ENCODE peak calls at places on chromosomes 16 and 17, in eight cellular contexts. G is RCC 7860; V is ureter; H is kidney; P is H54; X is ELR; Y is stimulated activated CD4-positive, alpha-beta T cell treated with anti-CD3 and anti-CD28 coated beads, Interleukin-1b, Interleukin-23, amount 100 ng/mL, for 24 hours; L is amniotic stem cell. N is an unnamed sample.

GRCh38 chr17:77579131-77579530 is 379.4 kb upstream of the TNRC6C start:
- DNase-seq in G (no peak), V (no peak), H (peak), P (no peak), X (no peak), Y (no peak), L (no peak), N (no peak)

GRCh38 chr17:68658999-68659780 is 58.0 kb upstream of the FAM20A start:
- DNase-seq in G (no peak), V (no peak), H (no peak), P (no peak), X (no peak), Y (no peak), L (no peak), N (no peak)

GRCh38 chr17:59371426-59372099 is 40.1 kb downstream of the YPEL2 start:
- DNase-seq in G (no peak), V (peak), H (peak), P (no peak), X (no peak), Y (no peak), L (no peak), N (peak)

GRCh38 chr16:23650674-23651073 is 9.4 kb downstream of the DCTN5 start:
- DNase-seq in G (no peak), V (no peak), H (no peak), P (no peak), X (peak), Y (no peak), L (no peak), N (no peak)

GRCh38 chr17:27551701-27552466 is 79.1 kb upstream of the LGALS9 start:
- DNase-seq in G (peak), V (no peak), H (no peak), P (peak), X (peak), Y (no peak), L (no peak), N (peak)

GRCh38 chr17:45953561-45953960 is 45.5 kb upstream of the STH start:
- DNase-seq in G (no peak), V (no peak), H (no peak), P (no peak), X (no peak), Y (no peak), L (no peak), N (peak)

GRCh38 chr16:12546918-12547607 is 256.6 kb downstream of the CPPED1 start:
- DNase-seq in G (no peak), V (no peak), H (no peak), P (no peak), X (no peak), Y (no peak), L (no peak), N (peak)

GRCh38 chr17:7824021-7824924 is 9.7 kb upstream of the KDM6B start:
- DNase-seq in G (no peak), V (no peak), H (no peak), P (no peak), X (no peak), Y (no peak), L (no peak), N (no peak)

GRCh38 chr17:55421179-55421934 is at the start of gene MMD:
- DNase-seq in G (no peak), V (peak), H (peak), P (peak), X (peak), Y (no peak), L (no peak), N (peak)

GRCh38 chr16:85557083-85557975 is 55.8 kb upstream of the GSE1 start:
- DNase-seq in G (peak), V (no peak), H (peak), P (peak), X (peak), Y (peak), L (no peak), N (peak)

GRCh38 chr17:74995847-74996246 is 8.4 kb downstream of the CDR2L start:
- DNase-seq in G (no peak), V (no peak), H (no peak), P (no peak), X (no peak), Y (no peak), L (no peak), N (peak)

GRCh38 chr17:37233001-37233400 is 142.8 kb upstream of the C17orf78 start:
- DNase-seq in G (no peak), V (no peak), H (no peak), P (no peak), X (no peak), Y (no peak), L (no peak), N (no peak)

GRCh38 chr17:2394775-2395191 is 6.1 kb downstream of the MNT start:
- DNase-seq in G (no peak), V (peak), H (peak), P (no peak), X (no peak), Y (no peak), L (no peak), N (no peak)

GRCh38 chr17:9291912-9292562 is 270.7 kb downstream of the NTN1 start:
- DNase-seq in G (no peak), V (peak), H (no peak), P (peak), X (peak), Y (peak), L (no peak), N (peak)

GRCh38 chr17:32477220-32477619 is 9.6 kb upstream of the CDK5R1 start:
- DNase-seq in G (no peak), V (no peak), H (no peak), P (no peak), X (no peak), Y (no peak), L (no peak), N (no peak)

GRCh38 chr16:30949655-30950515 is 1.0 kb downstream of the ORAI3 start:
- DNase-seq in G (peak), V (peak), H (peak), P (peak), X (peak), Y (no peak), L (no peak), N (peak)

GRCh38 chr17:5881849-5882248 is 188.3 kb upstream of the WSCD1 start:
- DNase-seq in G (no peak), V (no peak), H (no peak), P (no peak), X (no peak), Y (no peak), L (no peak), N (no peak)

GRCh38 chr17:62679866-62680377 is 52.5 kb downstream of the MRC2 start:
- DNase-seq in G (no peak), V (no peak), H (no peak), P (no peak), X (no peak), Y (no peak), L (no peak), N (no peak)

GRCh38 chr16:16027728-16028310 is 78.4 kb downstream of the ABCC1 start:
- DNase-seq in G (peak), V (no peak), H (no peak), P (no peak), X (no peak), Y (no peak), L (no peak), N (no peak)

GRCh38 chr17:67980456-67980855 is 15.8 kb downstream of the C17orf58 start:
- DNase-seq in G (no peak), V (no peak), H (no peak), P (no peak), X (no peak), Y (no peak), L (no peak), N (no peak)

GRCh38 chr16:5018791-5019190 is 14.9 kb downstream of the NAGPA start:
- DNase-seq in G (no peak), V (no peak), H (no peak), P (no peak), X (no peak), Y (no peak), L (no peak), N (no peak)

GRCh38 chr16:56862776-56863175 is 2.2 kb upstream of the SLC12A3 start:
- DNase-seq in G (no peak), V (no peak), H (no peak), P (no peak), X (no peak), Y (no peak), L (no peak), N (no peak)

GRCh38 chr16:81595676-81596292 is 151.2 kb downstream of the CMIP start:
- DNase-seq in G (no peak), V (no peak), H (no peak), P (no peak), X (peak), Y (no peak), L (no peak), N (peak)

GRCh38 chr17:7018331-7018964 is 4.4 kb upstream of the BCL6B start:
- DNase-seq in G (no peak), V (peak), H (peak), P (no peak), X (no peak), Y (no peak), L (no peak), N (peak)

GRCh38 chr17:75844530-75845057 is 390 bp upstream of the UNC13D start:
- DNase-seq in G (peak), V (peak), H (peak), P (peak), X (no peak), Y (no peak), L (no peak), N (no peak)

GRCh38 chr16:67388191-67388590 is 5.1 kb downstream of the TPPP3 start:
- DNase-seq in G (no peak), V (no peak), H (no peak), P (no peak), X (no peak), Y (no peak), L (no peak), N (no peak)

GRCh38 chr17:19728114-19728495 is 11.7 kb upstream of the SLC47A2 start:
- DNase-seq in G (no peak), V (peak), H (peak), P (no peak), X (peak), Y (no peak), L (no peak), N (peak)

GRCh38 chr16:3364774-3365427 is 9.2 kb downstream of the OR2C1 start:
- DNase-seq in G (peak), V (peak), H (peak), P (peak), X (peak), Y (peak), L (peak), N (peak)

N was measured in GM23248.